ENCODE peak calls at places on chromosome 7, in five cellular contexts. D, Q, V, H and Y are unnamed samples.

GRCh38 chr7:88044069-88044468 is 110.0 kb downstream of the ADAM22 start:
- DNase-seq in V (no peak), Q (no peak), H (no peak), D (no peak), Y (no peak)

GRCh38 chr7:6210973-6211372 is 61.5 kb downstream of the CYTH3 start:
- DNase-seq in H (no peak), Q (no peak), D (no peak), V (no peak), Y (no peak)

GRCh38 chr7:81173766-81174281 is 255.0 kb upstream of the SEMA3C start:
- DNase-seq in D (peak), H (no peak), Q (no peak), V (peak), Y (no peak)

GRCh38 chr7:36040679-36041078 is 112.4 kb upstream of the EEPD1 start:
- DNase-seq in H (no peak), Q (no peak), D (no peak), V (no peak), Y (no peak)

GRCh38 chr7:21305455-21306235 is 122.2 kb upstream of the SP4 start:
- DNase-seq in V (no peak), H (no peak), Q (no peak), D (no peak), Y (no peak)

GRCh38 chr7:159127691-159128642 is 16.7 kb downstream of the VIPR2 start:
- DNase-seq in D (no peak), V (peak), H (no peak), Q (peak), Y (peak)

GRCh38 chr7:131357282-131357880 is 29.7 kb downstream of the MKLN1 start:
- DNase-seq in V (no peak), D (no peak), Q (no peak), H (no peak), Y (no peak)

GRCh38 chr7:48428091-48428710 is 256.9 kb downstream of the ABCA13 start:
- DNase-seq in H (no peak), D (no peak), Q (no peak), V (no peak), Y (no peak)

GRCh38 chr7:21617916-21618390 is 75.1 kb downstream of the DNAH11 start:
- DNase-seq in V (no peak), D (peak), Q (peak), H (peak), Y (no peak)

GRCh38 chr7:70190266-70190665 is 592.0 kb downstream of the AUTS2 start:
- DNase-seq in V (no peak), D (no peak), Q (no peak), H (no peak), Y (no peak)

GRCh38 chr7:107998660-107999480 is 4.1 kb downstream of the LAMB1 start:
- DNase-seq in Q (no peak), H (no peak), D (no peak), V (no peak), Y (no peak)

GRCh38 chr7:108001759-108002725 is 919 bp downstream of the LAMB1 start:
- DNase-seq in V (no peak), D (no peak), Q (peak), H (peak), Y (no peak)

GRCh38 chr7:108002726-108003590 is at the start of gene LAMB1:
- DNase-seq in D (peak), H (peak), Q (peak), V (peak), Y (peak)

GRCh38 chr7:107999814-108000560 is 3.0 kb downstream of the LAMB1 start:
- DNase-seq in V (no peak), H (no peak), D (no peak), Q (no peak), Y (no peak)

DNA sequence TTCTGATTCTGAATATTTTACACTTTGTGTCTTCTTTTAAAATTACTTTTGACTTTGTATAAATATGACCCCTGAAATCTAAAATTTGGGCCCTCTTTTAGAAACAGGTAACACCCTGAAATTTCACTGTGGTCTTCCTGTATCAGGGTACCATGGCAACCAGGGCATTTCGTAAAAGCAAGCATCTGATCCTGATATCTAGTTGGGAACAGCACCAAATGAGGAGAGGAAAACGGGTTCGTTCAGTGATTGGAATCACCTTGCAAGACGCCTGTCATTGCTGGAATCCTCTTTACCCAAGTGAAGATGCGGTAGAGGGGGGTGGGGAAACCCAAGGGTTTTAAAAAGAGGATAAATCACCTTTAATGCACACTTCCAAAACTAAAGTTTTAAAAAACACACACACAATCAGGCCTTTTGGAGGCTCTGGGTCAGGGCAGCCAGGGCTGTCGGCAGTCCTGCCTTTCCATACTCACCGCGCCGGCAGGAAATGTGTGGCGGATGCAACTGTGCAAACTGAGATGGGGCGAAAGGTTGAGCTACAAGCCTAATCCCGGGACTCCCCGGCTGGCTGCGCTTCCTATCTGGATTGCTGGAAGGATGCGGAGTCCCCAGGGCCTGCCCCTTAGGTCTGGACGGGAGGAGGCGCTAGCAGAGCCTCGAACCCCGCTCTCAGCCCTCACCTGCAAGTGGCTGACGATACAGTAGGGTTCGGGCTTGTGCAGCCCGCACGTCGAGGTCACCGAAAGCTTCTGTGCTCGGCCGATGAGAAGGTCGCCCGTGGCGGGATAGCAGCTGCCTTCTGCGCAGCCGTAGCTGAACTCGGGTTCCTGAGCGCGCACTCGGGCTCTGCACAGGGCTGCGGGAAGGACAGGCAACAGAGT is 1.8 kb downstream of the LAMB1 start:
- DNase-seq in H (peak), D (peak), V (peak), Q (peak), Y (no peak)
- H3K4me3 ChIP-seq in H (peak), D (peak), V (peak), Q (peak), Y (peak)

DNA sequence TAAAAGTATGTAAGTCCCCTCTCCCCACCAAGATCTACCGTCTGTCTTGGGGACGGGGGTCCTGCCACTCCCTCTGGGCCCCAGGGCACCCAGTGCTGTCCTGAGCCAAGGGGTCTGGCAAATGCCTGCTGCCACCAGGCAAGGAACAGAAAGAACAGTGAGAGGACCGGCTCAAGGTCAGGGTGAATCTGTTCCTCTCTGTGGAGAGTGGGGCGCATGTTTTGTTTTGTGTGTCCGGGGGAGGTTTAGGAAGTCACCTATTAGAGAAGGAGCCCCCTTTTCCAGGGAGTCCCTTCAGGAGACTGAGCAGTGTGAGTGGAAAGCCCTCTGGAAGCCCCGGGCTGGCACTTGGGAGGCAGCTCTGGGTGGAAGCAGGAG is 158.5 kb upstream of the RHEB start:
- DNase-seq in Q (no peak), V (no peak), D (no peak), H (no peak), Y (no peak)
- TF ChIP-seq POLR2A in Q (no peak), V (no peak), D (no peak), H (no peak), Y (no peak)

GRCh38 chr7:34069676-34070075 is 164.3 kb downstream of the BMPER start:
- DNase-seq in H (no peak), D (peak), V (no peak), Q (no peak), Y (no peak)

GRCh38 chr7:34066968-34067367 is 161.6 kb downstream of the BMPER start:
- DNase-seq in V (no peak), Q (no peak), H (no peak), D (no peak), Y (no peak)

GRCh38 chr7:34067406-34067805 is 162.1 kb downstream of the BMPER start:
- DNase-seq in V (no peak), D (no peak), H (no peak), Q (no peak), Y (no peak)

GRCh38 chr7:34073676-34074075 is 168.3 kb downstream of the BMPER start:
- DNase-seq in D (no peak), Q (no peak), H (peak), V (no peak), Y (no peak)

DNA sequence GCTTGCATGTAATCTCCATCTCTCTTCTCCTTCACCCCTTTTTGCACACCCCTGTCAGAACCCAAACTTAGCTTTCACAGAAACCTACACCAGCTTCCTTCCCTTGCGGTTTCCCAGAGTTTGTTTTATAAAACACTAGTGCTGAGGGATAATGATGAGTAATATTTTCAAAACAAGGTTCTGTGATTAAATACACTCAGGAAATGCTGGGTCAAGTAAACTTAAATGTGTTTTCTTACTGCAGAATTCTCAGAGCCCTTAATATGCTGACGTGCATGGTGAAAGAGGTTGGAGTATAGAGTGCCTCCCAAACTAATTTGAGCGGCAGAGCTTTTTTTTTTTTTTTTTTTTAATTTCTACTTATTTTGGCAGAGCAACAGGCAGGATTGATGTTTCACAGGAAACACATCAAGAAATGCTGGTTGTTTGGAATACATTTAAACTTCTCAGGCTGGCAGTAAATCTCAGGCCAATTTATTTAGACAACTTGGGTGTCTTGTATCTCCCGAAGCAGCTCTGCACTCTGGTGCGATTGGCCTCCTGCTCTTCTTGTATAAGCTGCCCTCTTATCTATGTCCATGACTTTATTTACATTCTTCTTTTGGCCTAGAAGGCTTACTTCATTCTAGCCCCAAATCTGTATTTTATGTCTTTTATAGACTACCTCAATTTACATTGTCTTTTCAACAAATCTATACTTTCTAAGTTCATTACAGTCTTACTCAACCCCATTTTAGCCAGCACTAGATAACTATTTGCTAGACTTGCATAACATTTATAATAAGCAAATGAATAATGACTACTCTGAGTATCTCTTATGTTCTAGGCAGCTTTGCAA is 165.4 kb downstream of the BMPER start:
- DNase-seq in D (peak), Q (no peak), V (no peak), H (no peak), Y (no peak)
- TF ChIP-seq EP300 in D (peak), Q (no peak), V (no peak), H (no peak), Y (no peak)

DNA sequence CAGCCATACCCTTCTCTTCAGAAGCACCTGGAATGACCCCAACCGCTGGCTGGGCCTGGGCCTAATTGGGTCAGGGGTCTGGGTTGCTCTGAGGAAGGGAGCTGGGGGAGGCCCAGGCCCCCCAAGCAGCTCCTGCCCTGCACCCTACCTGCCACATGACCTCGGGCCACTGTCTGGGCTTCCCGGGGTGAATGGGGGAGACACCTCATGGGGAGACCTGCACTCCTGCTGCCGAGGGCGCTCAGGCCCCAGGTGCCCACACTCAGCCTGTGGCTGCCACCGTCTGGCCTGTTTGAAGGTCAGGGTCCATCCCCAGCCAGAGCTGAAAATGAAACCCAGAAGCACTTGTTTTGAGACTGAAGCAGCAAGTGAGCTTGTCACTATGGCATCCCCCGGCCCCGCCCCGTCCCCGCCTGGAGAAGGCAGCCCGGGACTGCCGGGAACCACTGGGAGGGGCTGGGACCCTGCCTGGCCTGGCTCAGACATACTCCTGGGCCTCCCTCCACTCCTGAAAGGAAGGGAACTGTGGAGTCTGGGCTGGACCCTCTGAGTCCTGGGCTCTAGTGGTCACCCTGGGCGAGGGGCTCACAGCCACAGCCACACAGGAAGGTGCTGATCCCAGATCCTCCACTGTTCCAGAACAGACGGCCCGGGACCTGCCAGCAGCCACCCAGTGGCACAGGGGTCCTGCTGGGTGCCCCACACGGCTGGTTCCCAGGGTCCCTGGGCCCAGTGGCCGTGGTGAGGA is 7.4 kb upstream of the MICALL2 start:
- DNase-seq in D (peak), H (peak), Q (peak), V (peak), Y (peak)
- H3K4me3 ChIP-seq in D (no peak), H (no peak), Q (no peak), V (no peak), Y (no peak)

DNA sequence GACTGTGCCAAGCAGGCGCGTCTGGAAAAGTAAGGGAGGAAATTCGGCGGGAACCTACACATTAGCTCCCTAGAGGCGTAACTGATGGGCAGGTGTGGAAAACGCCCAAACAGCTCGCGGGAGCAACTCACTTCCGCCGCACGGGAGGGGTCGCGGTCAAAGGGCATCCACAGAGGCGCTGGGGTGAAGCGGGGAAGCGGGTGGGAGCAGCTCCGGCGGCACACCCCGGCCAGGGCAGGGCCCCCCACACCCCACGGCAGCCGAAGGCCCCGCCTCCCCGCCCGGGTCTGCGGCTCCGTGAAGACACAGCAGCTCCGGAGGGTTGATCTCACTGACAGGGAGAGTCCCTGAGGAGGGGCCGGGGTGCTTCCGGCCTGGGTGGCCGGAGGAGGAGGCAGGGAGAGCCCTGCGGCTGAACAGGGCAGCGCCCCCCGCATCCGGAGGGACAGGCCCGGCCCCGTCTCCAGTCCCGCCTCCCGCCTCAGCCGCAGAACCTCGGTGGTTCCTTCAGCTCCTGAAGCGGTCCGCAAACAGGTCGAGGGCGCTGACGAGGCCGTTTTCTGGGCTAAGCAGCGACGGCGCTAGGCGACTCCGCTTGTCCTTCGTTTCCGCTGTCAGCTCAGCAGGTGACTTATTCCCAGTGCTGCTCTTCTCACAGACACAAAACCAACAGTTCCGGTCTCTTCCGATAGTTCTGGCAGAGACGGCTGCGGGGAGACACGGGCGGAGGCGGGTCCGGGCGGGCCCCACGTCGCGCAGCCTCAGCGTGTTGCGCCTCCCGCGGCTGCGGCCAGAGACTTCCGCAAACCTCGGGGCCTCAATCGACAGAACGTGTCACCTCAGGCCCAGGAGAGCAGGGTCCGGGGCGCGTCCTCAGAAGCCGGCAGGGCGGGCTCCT is 276.1 kb downstream of the DNAJB6 start:
- DNase-seq in D (no peak), Q (peak), V (peak), H (peak), Y (no peak)
- TF ChIP-seq POLR2A in D (no peak), Q (no peak), V (no peak), H (no peak), Y (no peak)

GRCh38 chr7:42911482-42912447 is at the start of gene C7orf25:
- DNase-seq in V (peak), Q (peak), D (peak), H (peak), Y (peak)
- TF ChIP-seq EP300 in V (no peak), Q (no peak), D (no peak), H (no peak), Y (no peak)

DNA sequence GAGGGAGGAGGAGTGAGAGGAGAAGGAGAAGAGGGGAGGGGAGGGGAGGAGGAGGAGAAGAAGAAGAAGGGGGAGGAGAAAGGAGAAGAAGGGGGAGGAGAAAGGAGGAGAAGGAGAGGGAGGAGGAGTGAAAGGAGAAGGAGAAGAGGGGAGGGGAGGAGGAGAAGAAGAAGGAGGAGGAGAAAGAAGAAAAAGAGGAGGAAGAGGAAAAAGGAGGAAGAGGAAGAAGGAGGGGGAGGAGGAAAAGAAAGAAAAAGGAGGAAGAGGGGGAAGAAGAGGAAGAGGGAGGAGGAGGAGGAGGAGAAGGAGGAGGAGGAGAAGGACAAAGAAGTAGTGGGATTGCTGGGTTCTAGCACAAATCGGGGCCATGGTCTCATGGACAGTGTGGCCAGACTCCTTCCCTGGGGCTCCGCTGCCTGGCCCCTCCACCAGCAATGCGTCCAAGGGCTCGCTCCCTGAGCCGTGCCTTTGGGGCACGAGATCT is 4.2 kb upstream of the MAFK start:
- DNase-seq in V (no peak), Q (no peak), D (peak), H (no peak), Y (no peak)
- H3K4me3 ChIP-seq in V (no peak), Q (no peak), D (peak), H (no peak), Y (no peak)

GRCh38 chr7:100835903-100836811 is 8.8 kb upstream of the EPHB4 start:
- DNase-seq in H (no peak), V (peak), Q (no peak), D (no peak), Y (no peak)
- TF ChIP-seq POLR2A in H (no peak), V (no peak), Q (no peak), D (no peak), Y (no peak)